ENCODE peak calls at places on chromosome 11, in seven cellular contexts. A is type B pancreatic cell, Y is endothelial cell of umbilical vein, T is Calu3, V is GM13976, L is osteocyte, D is fibroblast of the aortic adventitia. O is an unnamed sample.

GRCh38 chr11:123601136-123601535 is 53.3 kb downstream of the SCN3B start:
- DNase-seq in A (no peak), Y (no peak), T (no peak), V (no peak), L (no peak), D (peak), O (no peak)

GRCh38 chr11:111379500-111380136 is 543 bp upstream of the POU2AF1 start:
- DNase-seq in A (no peak), Y (no peak), T (no peak), V (peak), L (no peak), D (no peak), O (no peak)

GRCh38 chr11:64233913-64234839 is at the start of gene VEGFB:
- DNase-seq in A (no peak), Y (peak), T (peak), V (peak), L (no peak), D (peak), O (peak)

GRCh38 chr11:31882951-31883392 is 71.8 kb upstream of the PAX6 start:
- DNase-seq in A (no peak), Y (no peak), T (no peak), V (no peak), L (peak), D (no peak), O (no peak)

GRCh38 chr11:75013051-75013450 is 24.3 kb downstream of the NEU3 start:
- DNase-seq in A (no peak), Y (no peak), T (no peak), V (no peak), L (no peak), D (no peak), O (no peak)

GRCh38 chr11:78417175-78417887 is at the start of gene GAB2:
- DNase-seq in A (no peak), Y (peak), T (peak), V (no peak), L (no peak), D (no peak), O (no peak)

GRCh38 chr11:73085189-73085875 is 56.8 kb downstream of the FCHSD2 start:
- DNase-seq in A (no peak), Y (no peak), T (no peak), V (no peak), L (no peak), D (peak), O (no peak)

GRCh38 chr11:56670984-56671383 is 7.5 kb downstream of the OR5AR1 start:
- DNase-seq in A (no peak), Y (no peak), T (no peak), V (no peak), L (no peak), D (no peak), O (no peak)

GRCh38 chr11:123065634-123066033 is 3.7 kb upstream of the HSPA8 start:
- DNase-seq in A (no peak), Y (no peak), T (no peak), V (no peak), L (no peak), D (peak), O (no peak)

GRCh38 chr11:62786318-62787004 is 741 bp upstream of the TMEM179B start:
- DNase-seq in A (peak), Y (peak), T (peak), V (peak), L (peak), D (peak), O (peak)

GRCh38 chr11:35541621-35542375 is 16.4 kb upstream of the PAMR1 start:
- DNase-seq in A (no peak), Y (no peak), T (no peak), V (no peak), L (no peak), D (peak), O (no peak)

GRCh38 chr11:130726234-130726559 is 190.1 kb downstream of the SNX19 start:
- DNase-seq in A (no peak), Y (peak), T (no peak), V (no peak), L (no peak), D (peak), O (no peak)

GRCh38 chr11:123640677-123641494 is 13.5 kb downstream of the SCN3B start:
- DNase-seq in A (no peak), Y (peak), T (peak), V (peak), L (no peak), D (peak), O (peak)

GRCh38 chr11:6357222-6357621 is 33.1 kb upstream of the SMPD1 start:
- DNase-seq in A (no peak), Y (no peak), T (no peak), V (no peak), L (peak), D (peak), O (no peak)

GRCh38 chr11:6544921-6545850 is 48.1 kb downstream of the DNHD1 start:
- DNase-seq in A (no peak), Y (no peak), T (no peak), V (no peak), L (no peak), D (no peak), O (no peak)

GRCh38 chr11:45262900-45263299 is 23.2 kb downstream of the SYT13 start:
- DNase-seq in A (no peak), Y (no peak), T (no peak), V (no peak), L (no peak), D (no peak), O (no peak)

GRCh38 chr11:71321433-71322191 is 69.2 kb upstream of the SHANK2 start:
- DNase-seq in A (no peak), Y (no peak), T (no peak), V (no peak), L (no peak), D (no peak), O (no peak)

GRCh38 chr11:35919244-35919643 is 24.6 kb upstream of the LDLRAD3 start:
- DNase-seq in A (no peak), Y (peak), T (no peak), V (no peak), L (no peak), D (peak), O (no peak)

GRCh38 chr11:126506789-126507188 is 151.3 kb downstream of the ST3GAL4 start:
- DNase-seq in A (no peak), Y (no peak), T (no peak), V (no peak), L (no peak), D (no peak), O (no peak)

GRCh38 chr11:65786786-65787636 is at the start of gene OVOL1:
- DNase-seq in A (no peak), Y (no peak), T (peak), V (no peak), L (no peak), D (no peak), O (peak)

GRCh38 chr11:123945132-123945531 is 1.5 kb upstream of the OR6T1 start:
- DNase-seq in A (no peak), Y (no peak), T (no peak), V (no peak), L (no peak), D (no peak), O (no peak)

GRCh38 chr11:20059587-20060021 is 100.7 kb downstream of the DBX1 start:
- DNase-seq in A (no peak), Y (no peak), T (no peak), V (no peak), L (no peak), D (no peak), O (no peak)

GRCh38 chr11:31264834-31265233 is 104.7 kb downstream of the DCDC1 start:
- DNase-seq in A (no peak), Y (no peak), T (no peak), V (no peak), L (no peak), D (no peak), O (no peak)

GRCh38 chr11:117180020-117180419 is 1.5 kb downstream of the SIDT2 start:
- DNase-seq in A (no peak), Y (no peak), T (no peak), V (peak), L (peak), D (peak), O (peak)

GRCh38 chr11:117177534-117178209 is 871 bp upstream of the SIDT2 start:
- DNase-seq in A (no peak), Y (peak), T (no peak), V (no peak), L (no peak), D (no peak), O (no peak)

GRCh38 chr11:117179048-117179999 is 781 bp downstream of the SIDT2 start:
- DNase-seq in A (peak), Y (peak), T (peak), V (peak), L (peak), D (peak), O (peak)

GRCh38 chr11:117176186-117176585 is 2.4 kb upstream of the SIDT2 start:
- DNase-seq in A (no peak), Y (no peak), T (no peak), V (no peak), L (no peak), D (no peak), O (no peak)

GRCh38 chr11:117178210-117179034 is at the start of gene SIDT2:
- DNase-seq in A (peak), Y (peak), T (peak), V (peak), L (peak), D (peak), O (peak)
- TF ChIP-seq CTCF in A (no peak), Y (no peak), T (no peak), V (no peak), L (no peak), D (no peak), O (no peak)

DNA sequence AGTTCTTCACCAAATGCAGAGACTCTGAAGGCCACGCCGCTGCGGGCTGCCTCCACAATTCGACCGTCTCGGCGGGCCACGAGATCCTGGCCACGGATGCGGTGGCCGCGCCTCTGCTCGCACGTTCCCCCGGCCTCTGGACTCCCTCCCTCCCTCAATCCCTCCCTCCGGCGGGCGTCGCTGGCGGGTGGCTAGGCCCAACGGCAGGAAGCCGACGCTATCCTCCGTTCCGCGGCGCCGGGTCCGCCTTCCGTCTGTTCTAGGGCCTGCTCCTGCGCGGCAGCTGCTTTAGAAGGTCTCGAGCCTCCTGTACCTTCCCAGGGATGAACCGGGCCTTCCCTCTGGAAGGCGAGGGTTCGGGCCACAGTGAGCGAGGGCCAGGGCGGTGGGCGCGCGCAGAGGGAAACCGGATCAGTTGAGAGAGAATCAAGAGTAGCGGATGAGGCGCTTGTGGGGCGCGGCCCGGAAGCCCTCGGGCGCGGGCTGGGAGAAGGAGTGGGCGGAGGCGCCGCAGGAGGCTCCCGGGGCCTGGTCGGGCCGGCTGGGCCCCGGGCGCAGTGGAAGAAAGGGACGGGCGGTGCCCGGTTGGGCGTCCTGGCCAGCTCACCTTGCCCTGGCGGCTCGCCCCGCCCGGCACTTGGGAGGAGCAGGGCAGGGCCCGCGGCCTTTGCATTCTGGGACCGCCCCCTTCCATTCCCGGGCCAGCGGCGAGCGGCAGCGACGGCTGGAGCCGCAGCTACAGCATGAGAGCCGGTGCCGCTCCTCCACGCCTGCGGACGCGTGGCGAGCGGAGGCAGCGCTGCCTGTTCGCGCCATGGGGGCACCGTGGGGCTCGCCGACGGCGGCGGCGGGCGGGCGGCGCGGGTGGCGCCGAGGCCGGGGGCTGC is at the start of gene FUT4:
- DNase-seq in A (peak), Y (peak), T (peak), V (peak), L (peak), D (peak), O (peak)
- TF ChIP-seq CTCF in A (no peak), Y (no peak), T (no peak), V (no peak), L (no peak), D (no peak), O (peak)

DNA sequence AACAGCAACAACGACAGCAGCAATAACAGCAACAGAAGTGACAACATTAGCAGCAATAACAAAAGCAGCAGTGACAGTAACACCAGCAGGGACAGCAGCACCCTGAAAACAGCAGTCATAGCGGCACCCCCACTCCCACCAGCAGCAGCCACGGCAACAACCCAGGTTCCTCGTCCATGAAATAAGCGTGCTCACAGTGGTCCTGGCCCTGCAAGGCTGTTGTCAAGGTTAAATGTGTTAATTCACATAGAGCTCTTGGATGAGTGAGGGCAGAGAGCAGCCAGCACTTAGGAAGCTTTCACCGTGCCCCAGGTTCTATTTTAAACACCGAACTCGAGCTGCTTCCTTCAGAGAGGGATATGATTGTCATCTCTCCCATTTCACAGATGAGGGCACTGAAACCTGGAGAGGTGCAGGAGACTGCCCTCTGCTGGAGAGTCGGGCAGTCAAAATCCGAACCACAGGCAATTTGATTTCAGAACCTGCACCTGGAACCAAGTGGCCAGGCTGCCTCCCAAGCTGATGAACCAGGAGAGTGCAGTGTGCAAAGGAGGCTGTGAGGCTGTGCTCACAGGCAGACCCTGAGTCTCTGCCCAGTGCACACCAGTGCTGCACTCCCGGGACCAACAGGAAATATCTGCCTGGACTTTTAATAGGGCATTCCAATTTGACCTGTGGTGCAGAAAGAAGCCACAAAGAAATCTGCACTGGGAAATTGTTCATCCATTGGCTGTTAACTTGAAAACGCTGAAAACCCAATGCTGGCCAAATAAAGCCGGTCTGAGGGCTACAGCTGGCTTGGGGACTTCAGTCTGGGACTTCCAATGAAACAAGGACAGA is 22.9 kb upstream of the FGF3 start:
- DNase-seq in A (no peak), Y (no peak), T (peak), V (peak), L (no peak), D (peak), O (no peak)
- TF ChIP-seq CTCF in A (peak), Y (peak), T (peak), V (no peak), L (peak), D (peak), O (peak)

GRCh38 chr11:27694992-27695391 is 5.3 kb downstream of the BDNF start:
- DNase-seq in A (no peak), Y (peak), T (no peak), V (no peak), L (no peak), D (peak), O (no peak)
- TF ChIP-seq CTCF in A (peak), Y (peak), T (peak), V (peak), L (peak), D (peak), O (peak)

GRCh38 chr11:129326921-129327320 is 48.7 kb upstream of the BARX2 start:
- DNase-seq in A (peak), Y (no peak), T (no peak), V (no peak), L (no peak), D (no peak), O (no peak)
- TF ChIP-seq CTCF in A (no peak), Y (no peak), T (no peak), V (no peak), L (no peak), D (no peak), O (no peak)

DNA sequence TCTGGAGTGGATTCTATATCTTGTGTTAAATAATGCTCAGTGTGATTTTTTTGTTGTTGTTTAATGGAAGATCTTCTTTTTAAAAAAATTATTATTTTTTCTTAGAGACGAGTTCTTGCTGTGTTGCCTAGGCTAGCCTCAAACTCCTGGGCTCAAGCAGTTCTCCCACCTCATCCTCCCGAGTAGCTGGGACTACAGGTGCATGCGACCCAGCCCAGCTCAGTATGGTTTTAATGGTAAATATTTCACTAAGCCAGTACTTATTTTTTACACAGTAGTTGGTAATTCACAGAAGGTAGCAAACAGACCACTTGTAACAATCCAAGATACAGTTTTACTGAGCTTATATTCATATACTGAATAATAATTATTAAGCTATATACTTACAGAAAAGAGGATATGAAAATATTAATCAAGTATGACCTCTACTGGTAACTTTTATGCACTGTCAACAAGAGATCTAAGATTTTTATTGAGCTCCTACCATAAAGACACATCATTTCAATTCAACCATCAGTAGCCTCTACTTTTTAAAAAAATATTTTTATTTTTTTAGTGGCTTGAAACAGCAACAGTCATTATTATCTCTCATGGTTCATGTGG is 6.1 kb upstream of the CD59 start:
- DNase-seq in A (no peak), Y (peak), T (no peak), V (no peak), L (no peak), D (peak), O (no peak)
- TF ChIP-seq CTCF in A (peak), Y (peak), T (peak), V (peak), L (peak), D (peak), O (peak)

DNA sequence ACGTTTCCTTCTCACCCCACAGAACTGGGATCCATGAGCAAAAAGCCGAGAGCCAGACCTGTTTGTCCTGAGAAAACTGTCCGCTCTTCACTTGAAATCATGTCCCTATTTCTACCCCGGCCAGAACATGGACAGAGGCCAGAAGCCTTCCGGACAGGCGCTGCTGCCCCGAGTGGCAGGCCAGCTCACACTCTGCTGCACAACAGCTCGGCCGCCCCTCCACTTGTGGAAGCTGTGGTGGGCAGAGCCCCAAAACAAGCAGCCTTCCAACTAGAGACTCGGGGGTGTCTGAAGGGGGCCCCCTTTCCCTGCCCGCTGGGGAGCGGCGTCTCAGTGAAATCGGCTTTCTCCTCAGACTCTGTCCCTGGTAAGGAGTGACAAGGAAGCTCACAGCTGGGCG is 24.0 kb downstream of the CD5 start:
- DNase-seq in A (no peak), Y (no peak), T (no peak), V (no peak), L (no peak), D (peak), O (no peak)
- TF ChIP-seq CTCF in A (peak), Y (no peak), T (no peak), V (no peak), L (no peak), D (peak), O (no peak)

O was measured in GM13977.